ENCODE peak calls at places on chromosomes 6 and 20, in seven cellular contexts. Z is H1, A is sigmoid colon, C is HCT116, R is HepG2, H is GM23338, D is HL-60. T is an unnamed sample.

GRCh38 chr20:24470782-24471582 is 1.6 kb downstream of the SYNDIG1 start:
- DNase-seq in Z (peak; percentile 60), A (peak; percentile 51), C (no peak), R (no peak), H (peak; percentile 68), D (no peak), T (no peak)

GRCh38 chr6:165446331-165446730 is 136.9 kb upstream of the C6orf118 start:
- DNase-seq in Z (no peak), A (no peak), C (no peak), R (no peak), H (no peak), D (no peak), T (no peak)

GRCh38 chr20:25676164-25676809 is 20.4 kb downstream of the ZNF337 start:
- DNase-seq in Z (no peak), A (no peak), C (no peak), R (peak; percentile 52), H (no peak), D (no peak), T (no peak)

GRCh38 chr6:160464744-160465143 is 116.6 kb downstream of the SLC22A3 start:
- DNase-seq in Z (peak; percentile 30), A (no peak), C (no peak), R (no peak), H (no peak), D (no peak), T (no peak)

GRCh38 chr20:35144694-35145093 is 2.4 kb downstream of the EDEM2 start:
- DNase-seq in Z (no peak), A (no peak), C (no peak), R (no peak), H (no peak), D (peak; percentile 57), T (no peak)

GRCh38 chr6:20069130-20069529 is 143.1 kb downstream of the MBOAT1 start:
- DNase-seq in Z (no peak), A (no peak), C (no peak), R (no peak), H (no peak), D (no peak), T (no peak)

GRCh38 chr6:11251553-11252358 is 19.3 kb upstream of the NEDD9 start:
- DNase-seq in Z (no peak), A (peak; percentile 82), C (no peak), R (peak; percentile 84), H (no peak), D (no peak), T (no peak)

GRCh38 chr6:56046576-56046975 is 171.2 kb upstream of the BMP5 start:
- DNase-seq in Z (no peak), A (peak; percentile 67), C (no peak), R (no peak), H (no peak), D (peak; percentile 16), T (no peak)

GRCh38 chr6:81120280-81120679 is 632.2 kb downstream of the TENT5A start:
- DNase-seq in Z (no peak), A (no peak), C (no peak), R (no peak), H (no peak), D (no peak), T (no peak)

GRCh38 chr20:50113420-50114224 is 672 bp upstream of the UBE2V1 start:
- DNase-seq in Z (no peak), A (no peak), C (no peak), R (no peak), H (no peak), D (no peak), T (no peak)

GRCh38 chr20:50115041-50115512 is 2.1 kb upstream of the UBE2V1 start:
- DNase-seq in Z (no peak), A (no peak), C (no peak), R (no peak), H (no peak), D (no peak), T (no peak)

GRCh38 chr20:50118203-50118602 is 5.3 kb upstream of the UBE2V1 start:
- DNase-seq in Z (no peak), A (no peak), C (no peak), R (no peak), H (no peak), D (no peak), T (no peak)

GRCh38 chr20:50116368-50116999 is 3.5 kb upstream of the UBE2V1 start:
- DNase-seq in Z (no peak), A (no peak), C (no peak), R (no peak), H (no peak), D (no peak), T (no peak)

GRCh38 chr20:50115591-50116367 is 2.8 kb upstream of the UBE2V1 start:
- DNase-seq in Z (peak; percentile 89), A (peak; percentile 99), C (peak; percentile 90), R (peak; percentile 96), H (peak; percentile 98), D (peak; percentile 97), T (peak; percentile 95)
- TF ChIP-seq POLR2AphosphoS5 in Z (peak; percentile 48), A (peak; percentile 65), C (peak; percentile 92), R (peak; percentile 98), H (peak; percentile 73), D (peak; percentile 64), T (peak; percentile 83)

DNA sequence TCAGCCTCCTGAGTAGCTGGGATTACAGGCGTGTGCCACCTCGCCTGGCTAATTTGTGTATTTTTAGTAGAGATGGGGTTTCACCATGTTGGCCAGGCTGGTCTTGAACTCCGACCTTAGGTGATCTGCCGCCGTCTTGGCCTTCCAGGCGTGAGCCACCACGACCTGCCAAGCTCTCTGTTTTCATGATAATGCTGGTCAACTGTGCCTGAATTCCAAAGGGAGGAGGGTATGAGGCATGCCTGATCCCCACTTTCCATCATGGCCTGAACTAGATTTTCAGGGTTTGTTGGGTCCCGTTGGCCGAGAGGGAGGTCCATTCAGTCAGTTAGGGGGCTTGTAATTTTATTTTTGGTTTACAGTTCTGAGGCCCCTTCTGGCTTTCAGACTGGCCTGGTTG is 28.0 kb upstream of the ANGPT4 start:
- DNase-seq in Z (no peak), A (no peak), C (no peak), R (no peak), H (peak; percentile 49), D (no peak), T (no peak)
- TF ChIP-seq POLR2AphosphoS5 in Z (no peak), A (no peak), C (no peak), R (no peak), H (no peak), D (no peak), T (no peak)

DNA sequence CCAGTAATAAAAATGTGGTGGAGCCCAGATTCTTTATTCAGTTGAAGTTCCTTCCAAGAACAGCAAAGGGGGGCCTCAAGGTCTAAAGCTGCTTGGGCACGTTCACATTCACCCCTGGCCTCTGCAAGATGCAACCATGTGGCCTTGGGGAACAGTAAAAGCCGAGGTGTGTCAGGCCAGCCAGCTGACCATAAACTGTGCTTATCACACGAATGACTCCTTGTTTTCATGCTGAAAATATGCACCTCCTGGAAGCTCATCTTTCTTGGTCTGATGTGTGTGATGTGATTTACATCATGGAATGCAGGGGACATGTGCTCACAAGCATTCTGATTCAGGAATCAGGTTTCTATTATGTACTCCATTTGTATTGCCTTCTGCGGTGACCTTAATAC is 211.6 kb upstream of the MARCKS start:
- DNase-seq in Z (no peak), A (no peak), C (no peak), R (peak; percentile 62), H (no peak), D (no peak), T (no peak)
- TF ChIP-seq POLR2AphosphoS5 in Z (no peak), A (no peak), C (no peak), R (no peak), H (no peak), D (no peak), T (peak; percentile 60)

DNA sequence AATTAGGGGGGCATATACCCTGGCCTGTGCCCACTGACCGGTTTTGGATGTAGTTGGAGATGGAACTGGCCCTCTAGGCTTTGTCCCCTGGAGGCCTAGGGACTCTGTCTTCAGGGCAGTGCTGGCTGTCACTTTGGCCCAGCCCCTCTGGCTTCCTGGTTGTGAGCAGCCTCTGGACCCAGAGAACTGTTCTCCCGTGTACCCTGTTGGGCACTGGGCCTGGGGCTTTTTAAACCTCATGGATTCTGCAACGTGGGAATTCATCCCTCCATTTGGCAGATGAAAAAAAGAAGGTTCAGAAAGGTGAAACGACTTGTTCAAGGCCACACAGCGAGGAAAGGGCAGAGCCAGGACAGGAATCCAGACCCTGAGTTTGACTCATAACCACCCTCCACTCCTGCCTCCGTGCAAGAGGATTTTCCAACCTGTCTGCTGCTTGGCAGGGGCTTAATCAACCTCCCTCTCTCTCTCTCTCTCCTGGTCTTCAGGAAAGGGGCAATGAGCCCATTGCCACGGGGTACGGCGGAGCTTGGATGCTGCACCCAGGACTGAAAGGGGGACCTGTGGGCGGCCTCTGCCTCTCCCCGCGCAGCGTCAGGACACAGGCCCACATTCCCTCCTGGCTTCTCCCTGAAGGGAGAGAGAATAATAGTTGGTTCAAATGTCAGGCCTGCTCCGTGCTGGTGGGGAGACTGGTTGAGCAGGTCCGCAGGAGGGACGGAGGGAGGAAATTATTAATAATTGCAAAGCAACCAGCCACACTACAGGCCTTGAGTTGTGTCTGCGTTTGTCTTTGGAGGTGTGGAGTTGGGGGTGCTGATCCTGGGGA is 56.0 kb downstream of the CEBPB start:
- DNase-seq in Z (no peak), A (no peak), C (no peak), R (no peak), H (no peak), D (no peak), T (no peak)
- TF ChIP-seq POLR2AphosphoS5 in Z (no peak), A (no peak), C (no peak), R (no peak), H (no peak), D (no peak), T (no peak)

GRCh38 chr6:42281016-42281533 is 63.4 kb upstream of the MRPS10 start:
- DNase-seq in Z (no peak), A (no peak), C (no peak), R (no peak), H (no peak), D (no peak), T (no peak)

GRCh38 chr6:42279144-42279781 is 61.6 kb upstream of the MRPS10 start:
- DNase-seq in Z (no peak), A (peak; percentile 71), C (no peak), R (no peak), H (no peak), D (no peak), T (no peak)

GRCh38 chr6:42278131-42278853 is 60.6 kb upstream of the MRPS10 start:
- DNase-seq in Z (no peak), A (no peak), C (no peak), R (no peak), H (no peak), D (no peak), T (no peak)

GRCh38 chr6:42281570-42281969 is 63.9 kb upstream of the MRPS10 start:
- DNase-seq in Z (no peak), A (no peak), C (no peak), R (no peak), H (no peak), D (peak; percentile 41), T (no peak)

DNA sequence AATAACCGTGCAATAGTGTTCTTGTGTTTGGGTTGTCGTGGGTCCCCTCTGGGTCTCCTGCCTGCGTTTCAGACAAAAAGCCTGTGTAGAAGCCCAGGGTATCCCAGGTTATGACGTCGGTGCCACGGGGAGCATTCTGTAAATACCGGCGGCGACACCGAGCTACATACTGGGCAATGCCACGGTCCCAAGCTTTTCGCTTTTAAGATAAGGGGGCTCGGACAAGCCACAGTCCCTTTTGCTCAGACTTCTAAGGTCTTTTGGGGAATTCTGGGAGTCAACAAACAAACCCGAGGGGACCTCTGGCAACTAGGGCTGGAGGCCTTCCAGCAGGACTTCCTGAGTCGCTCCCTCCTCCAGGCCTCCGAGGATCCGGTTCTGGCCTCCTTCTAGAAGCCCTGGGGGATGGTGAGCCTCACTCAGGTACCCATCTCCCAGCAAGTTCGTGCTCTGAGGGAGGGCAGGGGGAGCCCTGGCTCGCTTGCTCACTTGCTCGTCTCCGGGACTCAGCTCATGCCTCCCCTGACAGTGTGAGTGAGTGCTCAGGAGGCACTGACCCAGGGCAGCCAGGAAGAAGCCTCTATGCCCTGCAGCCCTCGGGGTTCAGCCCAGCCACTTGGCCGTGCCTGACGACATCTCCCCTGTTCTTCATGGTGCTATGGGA is 62.4 kb upstream of the MRPS10 start:
- DNase-seq in Z (no peak), A (peak; percentile 79), C (no peak), R (no peak), H (peak; percentile 28), D (no peak), T (no peak)
- TF ChIP-seq POLR2AphosphoS5 in Z (no peak), A (no peak), C (no peak), R (no peak), H (no peak), D (no peak), T (no peak)

T was measured in vagina.